ENCODE peak calls at places on chromosomes 16 and 17, in seven cellular contexts. B is fibroblast of pulmonary artery, C is fibroblast of mammary gland, M is GM23338, A is ovary, Y is AG04450, F is right atrium auricular region. H is an unnamed sample.

GRCh38 chr17:7016406-7016805 is 4.0 kb downstream of the RNASEK start:
- DNase-seq in B (no peak), C (no peak), M (no peak), A (no peak), Y (no peak), F (no peak), H (no peak)

GRCh38 chr16:2523801-2524231 is 3.6 kb downstream of the AMDHD2 start:
- DNase-seq in B (no peak), C (no peak), M (no peak), A (no peak), Y (no peak), F (no peak), H (no peak)

GRCh38 chr16:30761427-30761927 is 385 bp downstream of the CFAP119 start:
- DNase-seq in B (no peak), C (no peak), M (peak), A (peak), Y (no peak), F (no peak), H (peak)

GRCh38 chr17:38430316-38430715 is 2.1 kb downstream of the ARHGAP23 start:
- DNase-seq in B (peak), C (peak), M (no peak), A (no peak), Y (no peak), F (no peak), H (no peak)

GRCh38 chr16:12157510-12158093 is 181.1 kb downstream of the SNX29 start:
- DNase-seq in B (peak), C (peak), M (peak), A (no peak), Y (no peak), F (no peak), H (peak)

GRCh38 chr17:83191388-83192160 is 112.2 kb downstream of the METRNL start:
- DNase-seq in B (no peak), C (no peak), M (no peak), A (peak), Y (no peak), F (peak), H (no peak)

GRCh38 chr16:17149904-17150483 is 320.8 kb downstream of the XYLT1 start:
- DNase-seq in B (no peak), C (no peak), M (peak), A (no peak), Y (no peak), F (no peak), H (no peak)

GRCh38 chr17:20774472-20775135 is 195.1 kb downstream of the CDRT15L2 start:
- DNase-seq in B (no peak), C (no peak), M (no peak), A (no peak), Y (no peak), F (no peak), H (no peak)

GRCh38 chr17:32920293-32920692 is 7.7 kb upstream of the TMEM98 start:
- DNase-seq in B (no peak), C (no peak), M (no peak), A (no peak), Y (no peak), F (no peak), H (no peak)

GRCh38 chr16:67966549-67967182 is 1.8 kb downstream of the SLC12A4 start:
- DNase-seq in B (peak), C (peak), M (peak), A (no peak), Y (no peak), F (no peak), H (no peak)

GRCh38 chr17:78356163-78356713 is 3.6 kb downstream of the SOCS3 start:
- DNase-seq in B (peak), C (peak), M (peak), A (no peak), Y (peak), F (no peak), H (peak)

GRCh38 chr17:42055496-42055895 is 5.1 kb upstream of the C17orf113 start:
- DNase-seq in B (no peak), C (peak), M (no peak), A (no peak), Y (no peak), F (no peak), H (no peak)

GRCh38 chr16:35188288-35189155 is 1729.1 kb downstream of the TP53TG3F start:
- DNase-seq in B (no peak), C (no peak), M (peak), A (no peak), Y (no peak), F (no peak), H (no peak)

GRCh38 chr17:32495347-32496253 is 8.8 kb downstream of the CDK5R1 start:
- DNase-seq in B (peak), C (peak), M (no peak), A (peak), Y (no peak), F (no peak), H (peak)

GRCh38 chr16:49484936-49485335 is 111.3 kb downstream of the C16orf78 start:
- DNase-seq in B (no peak), C (no peak), M (no peak), A (no peak), Y (no peak), F (no peak), H (no peak)

GRCh38 chr17:6868579-6868978 is 37.0 kb upstream of the TEKT1 start:
- DNase-seq in B (no peak), C (no peak), M (no peak), A (no peak), Y (no peak), F (no peak), H (no peak)

GRCh38 chr17:39974433-39974832 is 6.2 kb upstream of the PSMD3 start:
- DNase-seq in B (no peak), C (no peak), M (no peak), A (no peak), Y (no peak), F (no peak), H (no peak)

GRCh38 chr17:77332981-77333685 is 192.4 kb downstream of the SEC14L1 start:
- DNase-seq in B (peak), C (peak), M (no peak), A (peak), Y (no peak), F (peak), H (peak)

GRCh38 chr16:30184430-30185140 is 1.2 kb downstream of the CORO1A start:
- DNase-seq in B (no peak), C (no peak), M (peak), A (no peak), Y (no peak), F (no peak), H (no peak)

GRCh38 chr16:5459863-5460262 is 362.3 kb upstream of the EEF2KMT start:
- DNase-seq in B (no peak), C (no peak), M (no peak), A (no peak), Y (no peak), F (no peak), H (no peak)

GRCh38 chr16:73529303-73530012 is 481.5 kb upstream of the ZFHX3 start:
- DNase-seq in B (no peak), C (no peak), M (no peak), A (no peak), Y (no peak), F (no peak), H (no peak)

GRCh38 chr16:89092013-89092412 is 1.6 kb upstream of the ACSF3 start:
- DNase-seq in B (no peak), C (no peak), M (no peak), A (no peak), Y (no peak), F (no peak), H (no peak)

GRCh38 chr16:79375351-79375750 is 225.2 kb downstream of the MAF start:
- DNase-seq in B (no peak), C (no peak), M (no peak), A (no peak), Y (no peak), F (no peak), H (no peak)

GRCh38 chr16:79381552-79382042 is 218.9 kb downstream of the MAF start:
- DNase-seq in B (no peak), C (no peak), M (peak), A (no peak), Y (no peak), F (no peak), H (no peak)

GRCh38 chr16:79386299-79386698 is 214.2 kb downstream of the MAF start:
- DNase-seq in B (no peak), C (no peak), M (no peak), A (no peak), Y (no peak), F (no peak), H (no peak)

GRCh38 chr16:79379083-79379482 is 221.5 kb downstream of the MAF start:
- DNase-seq in B (no peak), C (no peak), M (no peak), A (no peak), Y (no peak), F (no peak), H (no peak)

DNA sequence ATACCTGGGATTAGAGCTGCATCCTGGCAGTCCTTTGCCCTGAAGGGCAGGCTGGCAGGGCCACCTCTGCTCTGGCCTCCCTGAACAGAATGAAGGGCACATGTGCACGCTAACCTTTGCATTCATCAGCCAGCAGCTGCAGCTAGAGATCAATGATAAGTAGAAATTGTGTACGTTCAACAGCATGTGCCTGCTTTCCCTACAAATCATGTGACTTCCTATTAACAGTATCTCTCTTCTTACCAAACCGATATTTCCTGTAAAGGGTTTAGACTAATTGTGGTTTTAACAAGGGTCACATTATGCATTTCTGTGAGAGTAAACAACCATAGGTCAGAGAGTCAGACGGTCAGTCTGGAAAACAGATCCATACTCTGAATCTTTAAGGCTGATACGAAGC is 219.5 kb downstream of the MAF start:
- DNase-seq in B (no peak), C (no peak), M (no peak), A (no peak), Y (no peak), F (no peak), H (no peak)
- H3K4me3 ChIP-seq in B (no peak), C (no peak), M (no peak), A (no peak), Y (no peak), F (no peak), H (no peak)

GRCh38 chr16:27445502-27446175 is 43.7 kb downstream of the IL21R start:
- DNase-seq in B (no peak), C (no peak), M (no peak), A (no peak), Y (no peak), F (no peak), H (no peak)
- TF ChIP-seq CTCF in B (no peak), C (no peak), M (peak), A (no peak), Y (peak), F (no peak), H (peak)

GRCh38 chr17:34252890-34253525 is 2.1 kb upstream of the CCL2 start:
- DNase-seq in B (peak), C (no peak), M (no peak), A (no peak), Y (no peak), F (no peak), H (no peak)

GRCh38 chr17:34254146-34254545 is 939 bp upstream of the CCL2 start:
- DNase-seq in B (peak), C (peak), M (no peak), A (no peak), Y (peak), F (no peak), H (peak)

GRCh38 chr17:34254651-34255380 is at the start of gene CCL2:
- DNase-seq in B (peak), C (peak), M (peak), A (peak), Y (peak), F (peak), H (peak)

GRCh38 chr17:34251186-34251585 is 3.9 kb upstream of the CCL2 start:
- DNase-seq in B (no peak), C (no peak), M (no peak), A (no peak), Y (no peak), F (no peak), H (no peak)

GRCh38 chr17:34252138-34252889 is 2.8 kb upstream of the CCL2 start:
- DNase-seq in B (peak), C (peak), M (peak), A (peak), Y (peak), F (peak), H (peak)
- H3K4me3 ChIP-seq in B (no peak), C (no peak), M (no peak), A (no peak), Y (peak), F (no peak), H (no peak)

DNA sequence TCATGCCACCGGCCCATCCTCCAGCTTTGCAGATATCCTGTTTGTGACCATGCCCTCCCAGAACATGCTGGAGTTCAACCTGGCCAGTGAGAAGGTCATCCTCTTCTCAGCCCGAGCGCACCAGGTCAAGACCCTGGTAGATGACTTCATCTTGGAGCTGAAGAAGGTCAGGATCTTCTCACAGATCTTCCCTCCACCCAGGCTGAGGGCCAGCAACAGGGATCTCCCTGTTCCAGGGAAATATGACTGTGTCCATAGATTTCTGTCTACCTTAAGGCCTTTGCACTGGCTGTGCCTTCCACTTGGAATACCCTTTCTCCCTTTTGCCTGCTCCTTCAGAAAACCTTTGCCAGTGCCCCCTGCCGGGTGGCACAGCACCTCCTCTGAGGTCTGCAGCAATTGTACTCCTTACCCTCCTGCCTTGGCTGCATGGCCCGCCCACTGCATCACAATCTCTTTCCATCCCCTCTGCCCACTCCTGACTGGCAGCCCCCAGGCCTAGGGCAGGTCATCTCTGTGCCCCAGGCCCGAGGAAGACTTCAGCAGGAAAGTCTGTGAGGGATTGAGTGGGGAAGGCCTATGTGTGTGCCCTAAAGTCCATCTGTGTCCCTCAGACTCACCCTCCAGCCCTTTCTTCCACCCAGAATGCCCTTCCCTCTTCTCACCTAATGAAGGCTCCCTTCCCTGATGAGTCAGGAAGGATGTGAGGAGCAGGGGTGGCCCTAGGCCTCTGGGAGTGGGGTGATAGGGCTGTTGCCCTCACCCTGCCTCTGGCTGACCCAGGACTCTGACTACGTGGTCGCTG is 27.3 kb upstream of the ALKBH5 start:
- DNase-seq in B (no peak), C (peak), M (no peak), A (no peak), Y (no peak), F (no peak), H (no peak)
- TF ChIP-seq CTCF in B (no peak), C (no peak), M (no peak), A (no peak), Y (no peak), F (no peak), H (no peak)

GRCh38 chr16:66427451-66427860 is 361 bp downstream of the BEAN1 start:
- DNase-seq in B (no peak), C (no peak), M (peak), A (no peak), Y (no peak), F (no peak), H (no peak)
- H3K4me3 ChIP-seq in B (peak), C (peak), M (peak), A (peak), Y (no peak), F (peak), H (peak)

GRCh38 chr16:10949424-10949970 is 5.1 kb downstream of the CLEC16A start:
- DNase-seq in B (peak), C (peak), M (peak), A (no peak), Y (no peak), F (no peak), H (peak)
- TF ChIP-seq CTCF in B (no peak), C (no peak), M (no peak), A (no peak), Y (no peak), F (no peak), H (no peak)

DNA sequence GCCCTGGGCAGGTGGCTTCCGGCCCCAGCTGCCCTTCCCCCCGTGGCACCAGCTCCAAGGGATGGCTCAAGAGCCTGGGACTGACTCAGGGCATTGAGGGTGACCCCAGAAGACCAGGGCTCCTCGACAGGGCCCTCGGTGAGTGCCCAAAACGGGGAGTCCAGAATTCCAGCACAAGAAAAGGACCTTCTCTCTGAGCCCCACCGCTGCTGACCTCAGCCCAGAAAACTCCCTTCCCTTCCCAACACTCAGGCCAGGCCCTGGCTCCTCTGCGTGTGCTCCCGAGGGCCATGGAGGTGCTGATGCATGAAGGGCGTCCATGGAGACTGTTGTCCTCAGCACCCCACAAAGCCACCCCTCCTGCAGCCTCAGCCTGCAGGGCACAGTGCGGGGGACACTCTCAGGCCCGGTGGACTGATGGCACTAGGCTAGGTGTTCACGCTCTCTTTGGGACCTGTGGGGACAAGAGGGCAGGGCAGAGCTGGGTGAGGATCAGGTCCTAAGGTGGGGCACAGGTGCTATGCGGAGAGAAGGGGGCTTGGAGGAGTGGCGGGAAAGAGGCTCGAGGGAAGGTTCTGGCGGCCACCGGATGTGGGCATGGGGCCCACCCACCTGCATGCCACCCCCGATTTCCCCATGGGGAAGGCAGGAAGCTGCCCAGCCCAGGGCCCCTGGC is 4.3 kb upstream of the TSPOAP1 start:
- DNase-seq in B (no peak), C (no peak), M (no peak), A (no peak), Y (no peak), F (no peak), H (no peak)
- H3K4me3 ChIP-seq in B (no peak), C (no peak), M (no peak), A (no peak), Y (no peak), F (peak), H (no peak)

GRCh38 chr16:28822520-28823290 is at the start of gene ATXN2L:
- DNase-seq in B (peak), C (peak), M (peak), A (peak), Y (peak), F (peak), H (peak)
- TF ChIP-seq CTCF in B (no peak), C (no peak), M (no peak), A (no peak), Y (no peak), F (no peak), H (no peak)

DNA sequence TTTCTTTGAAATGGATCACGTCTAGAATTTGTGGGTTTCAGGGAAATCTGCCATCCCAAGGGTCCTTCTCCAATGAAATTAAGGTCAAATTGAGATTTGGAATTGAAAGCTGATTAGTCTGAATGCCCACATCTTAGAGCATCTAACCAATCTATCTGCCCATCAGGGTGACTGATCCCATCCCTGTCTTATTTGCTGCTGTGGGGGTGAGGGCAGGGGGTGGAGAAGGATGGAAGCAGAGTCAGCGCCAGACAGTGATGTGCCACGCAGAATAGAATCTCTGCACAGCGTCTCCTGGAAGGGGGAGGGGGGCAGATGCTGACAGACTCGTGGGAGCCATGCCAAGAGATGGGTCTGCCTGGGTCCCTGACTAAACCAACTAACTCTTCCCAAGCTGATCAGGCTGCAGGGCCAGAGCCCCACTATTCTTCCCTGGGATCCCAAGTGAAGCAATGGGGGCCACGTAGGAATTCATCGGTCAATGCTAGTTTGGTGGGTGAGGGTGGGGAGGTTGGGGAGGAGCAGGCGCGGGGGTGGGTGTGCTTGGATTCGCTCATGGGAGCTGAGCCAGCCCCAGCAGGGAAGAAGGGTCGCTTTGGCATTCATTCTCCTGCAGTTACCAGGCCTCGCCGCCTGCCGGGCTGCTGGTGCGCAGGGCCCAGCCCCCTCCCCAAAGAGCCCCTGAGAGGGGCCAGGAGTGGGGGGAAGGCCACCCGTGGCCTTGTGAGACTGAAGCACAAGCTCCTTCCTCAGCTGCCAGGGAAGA is 32.2 kb downstream of the CDK5RAP3 start:
- DNase-seq in B (no peak), C (no peak), M (peak), A (no peak), Y (no peak), F (no peak), H (no peak)
- H3K4me3 ChIP-seq in B (no peak), C (no peak), M (peak), A (no peak), Y (no peak), F (no peak), H (no peak)

H was measured in astrocyte of the spinal cord.